ENCODE peak calls at places on chromosomes 6 and 20, in nine cellular contexts. One of them, this sample, is unnamed. For H3K4me1, the result is how much of the 10 kb centered on the place peaks cover.

GRCh38 chr6:95084867-95085266 is 492.5 kb upstream of the MANEA start:
- DNase-seq in spleen: no peak
- DNase-seq in hepatocyte: no peak
- DNase-seq in right lobe of liver: no peak
- DNase-seq in thoracic aorta: no peak
- DNase-seq in PC-9: no peak
- DNase-seq in IMR-90: no peak
- DNase-seq in mammary epithelial cell: no peak
- DNase-seq in colonic mucosa: no peak
- DNase-seq in this sample: no peak

GRCh38 chr6:137471497-137471896 is 22.7 kb downstream of the OLIG3 start:
- DNase-seq in thoracic aorta: no peak
- DNase-seq in hepatocyte: no peak
- DNase-seq in spleen: no peak
- DNase-seq in right lobe of liver: no peak
- DNase-seq in IMR-90: no peak
- DNase-seq in PC-9: no peak
- DNase-seq in mammary epithelial cell: no peak
- DNase-seq in colonic mucosa: no peak
- DNase-seq in this sample: no peak

GRCh38 chr6:90701146-90701781 is 114.4 kb upstream of the MAP3K7 start:
- DNase-seq in hepatocyte: no peak
- DNase-seq in mammary epithelial cell: no peak
- DNase-seq in PC-9: peak
- DNase-seq in right lobe of liver: no peak
- DNase-seq in IMR-90: no peak
- DNase-seq in colonic mucosa: no peak
- DNase-seq in thoracic aorta: no peak
- DNase-seq in spleen: no peak
- DNase-seq in this sample: no peak

GRCh38 chr6:35341557-35341956 is 801 bp upstream of the PPARD start:
- DNase-seq in IMR-90: no peak
- DNase-seq in mammary epithelial cell: no peak
- DNase-seq in hepatocyte: no peak
- DNase-seq in PC-9: peak
- DNase-seq in spleen: no peak
- DNase-seq in right lobe of liver: no peak
- DNase-seq in thoracic aorta: no peak
- DNase-seq in colonic mucosa: no peak
- DNase-seq in this sample: no peak

GRCh38 chr6:7311171-7311570 is 1.8 kb downstream of the SSR1 start:
- DNase-seq in hepatocyte: no peak
- DNase-seq in colonic mucosa: no peak
- DNase-seq in right lobe of liver: no peak
- DNase-seq in PC-9: no peak
- DNase-seq in mammary epithelial cell: no peak
- DNase-seq in IMR-90: no peak
- DNase-seq in thoracic aorta: no peak
- DNase-seq in spleen: no peak
- DNase-seq in this sample: no peak

GRCh38 chr20:62136283-62137091 is 6.7 kb downstream of the PSMA7 start:
- DNase-seq in right lobe of liver: peak
- DNase-seq in IMR-90: peak
- DNase-seq in PC-9: peak
- DNase-seq in thoracic aorta: no peak
- DNase-seq in colonic mucosa: peak
- DNase-seq in hepatocyte: peak
- DNase-seq in spleen: peak
- DNase-seq in mammary epithelial cell: peak
- DNase-seq in this sample: no peak

GRCh38 chr6:20202070-20202658 is 10.1 kb downstream of the MBOAT1 start:
- DNase-seq in PC-9: no peak
- DNase-seq in right lobe of liver: no peak
- DNase-seq in thoracic aorta: no peak
- DNase-seq in mammary epithelial cell: peak
- DNase-seq in hepatocyte: peak
- DNase-seq in IMR-90: peak
- DNase-seq in colonic mucosa: no peak
- DNase-seq in spleen: no peak
- DNase-seq in this sample: no peak

GRCh38 chr6:31742894-31743293 is 3.1 kb downstream of the MSH5 start:
- DNase-seq in thoracic aorta: no peak
- DNase-seq in PC-9: no peak
- DNase-seq in colonic mucosa: no peak
- DNase-seq in spleen: no peak
- DNase-seq in hepatocyte: no peak
- DNase-seq in right lobe of liver: no peak
- DNase-seq in mammary epithelial cell: no peak
- DNase-seq in IMR-90: no peak
- DNase-seq in this sample: no peak

GRCh38 chr20:63691711-63692435 is 4.6 kb upstream of the TNFRSF6B start:
- DNase-seq in hepatocyte: no peak
- DNase-seq in thoracic aorta: no peak
- DNase-seq in right lobe of liver: peak
- DNase-seq in mammary epithelial cell: no peak
- DNase-seq in PC-9: no peak
- DNase-seq in spleen: peak
- DNase-seq in IMR-90: no peak
- DNase-seq in colonic mucosa: peak
- DNase-seq in this sample: peak

GRCh38 chr6:120584111-120584760 is 750.0 kb downstream of the TBC1D32 start:
- DNase-seq in PC-9: no peak
- DNase-seq in thoracic aorta: no peak
- DNase-seq in spleen: no peak
- DNase-seq in colonic mucosa: no peak
- DNase-seq in hepatocyte: no peak
- DNase-seq in right lobe of liver: no peak
- DNase-seq in mammary epithelial cell: no peak
- DNase-seq in IMR-90: no peak
- DNase-seq in this sample: no peak

GRCh38 chr20:9576695-9577094 is 62.3 kb downstream of the LAMP5 start:
- DNase-seq in mammary epithelial cell: no peak
- DNase-seq in spleen: no peak
- DNase-seq in hepatocyte: no peak
- DNase-seq in thoracic aorta: no peak
- DNase-seq in PC-9: no peak
- DNase-seq in right lobe of liver: no peak
- DNase-seq in colonic mucosa: no peak
- DNase-seq in IMR-90: no peak
- DNase-seq in this sample: no peak

GRCh38 chr20:63142933-63143332 is 73.0 kb downstream of the YTHDF1 start:
- DNase-seq in hepatocyte: no peak
- DNase-seq in PC-9: no peak
- DNase-seq in colonic mucosa: no peak
- DNase-seq in thoracic aorta: no peak
- DNase-seq in mammary epithelial cell: no peak
- DNase-seq in IMR-90: no peak
- DNase-seq in spleen: peak
- DNase-seq in right lobe of liver: no peak
- DNase-seq in this sample: peak

GRCh38 chr6:1110164-1110563 is 201.7 kb upstream of the FOXQ1 start:
- DNase-seq in IMR-90: no peak
- DNase-seq in right lobe of liver: no peak
- DNase-seq in hepatocyte: no peak
- DNase-seq in PC-9: peak
- DNase-seq in thoracic aorta: no peak
- DNase-seq in mammary epithelial cell: no peak
- DNase-seq in colonic mucosa: no peak
- DNase-seq in spleen: no peak
- DNase-seq in this sample: no peak
- H3K4me3 ChIP-seq in IMR-90: no peak
- H3K4me3 ChIP-seq in right lobe of liver: no peak
- H3K4me3 ChIP-seq in hepatocyte: no peak
- H3K4me3 ChIP-seq in PC-9: no peak
- H3K4me3 ChIP-seq in thoracic aorta: no peak
- H3K4me3 ChIP-seq in mammary epithelial cell: no peak
- H3K4me3 ChIP-seq in colonic mucosa: no peak
- H3K4me3 ChIP-seq in spleen: no peak
- H3K4me3 ChIP-seq in this sample: no peak

GRCh38 chr20:50595433-50595895 is 85.3 kb downstream of the PTPN1 start:
- DNase-seq in thoracic aorta: no peak
- DNase-seq in PC-9: no peak
- DNase-seq in spleen: no peak
- DNase-seq in right lobe of liver: no peak
- DNase-seq in IMR-90: no peak
- DNase-seq in mammary epithelial cell: no peak
- DNase-seq in colonic mucosa: no peak
- DNase-seq in hepatocyte: no peak
- DNase-seq in this sample: peak

GRCh38 chr20:50597406-50597969 is 87.3 kb downstream of the PTPN1 start:
- DNase-seq in IMR-90: no peak
- DNase-seq in hepatocyte: no peak
- DNase-seq in thoracic aorta: no peak
- DNase-seq in colonic mucosa: no peak
- DNase-seq in right lobe of liver: no peak
- DNase-seq in mammary epithelial cell: no peak
- DNase-seq in PC-9: no peak
- DNase-seq in spleen: no peak
- DNase-seq in this sample: no peak

GRCh38 chr20:50596694-50597021 is 86.5 kb downstream of the PTPN1 start:
- DNase-seq in mammary epithelial cell: no peak
- DNase-seq in hepatocyte: no peak
- DNase-seq in PC-9: no peak
- DNase-seq in colonic mucosa: no peak
- DNase-seq in spleen: no peak
- DNase-seq in right lobe of liver: no peak
- DNase-seq in thoracic aorta: no peak
- DNase-seq in IMR-90: no peak
- DNase-seq in this sample: no peak

GRCh38 chr20:50594591-50595432 is 84.6 kb downstream of the PTPN1 start:
- DNase-seq in colonic mucosa: no peak
- DNase-seq in hepatocyte: no peak
- DNase-seq in PC-9: no peak
- DNase-seq in right lobe of liver: no peak
- DNase-seq in thoracic aorta: no peak
- DNase-seq in spleen: no peak
- DNase-seq in mammary epithelial cell: no peak
- DNase-seq in IMR-90: no peak
- DNase-seq in this sample: peak

DNA sequence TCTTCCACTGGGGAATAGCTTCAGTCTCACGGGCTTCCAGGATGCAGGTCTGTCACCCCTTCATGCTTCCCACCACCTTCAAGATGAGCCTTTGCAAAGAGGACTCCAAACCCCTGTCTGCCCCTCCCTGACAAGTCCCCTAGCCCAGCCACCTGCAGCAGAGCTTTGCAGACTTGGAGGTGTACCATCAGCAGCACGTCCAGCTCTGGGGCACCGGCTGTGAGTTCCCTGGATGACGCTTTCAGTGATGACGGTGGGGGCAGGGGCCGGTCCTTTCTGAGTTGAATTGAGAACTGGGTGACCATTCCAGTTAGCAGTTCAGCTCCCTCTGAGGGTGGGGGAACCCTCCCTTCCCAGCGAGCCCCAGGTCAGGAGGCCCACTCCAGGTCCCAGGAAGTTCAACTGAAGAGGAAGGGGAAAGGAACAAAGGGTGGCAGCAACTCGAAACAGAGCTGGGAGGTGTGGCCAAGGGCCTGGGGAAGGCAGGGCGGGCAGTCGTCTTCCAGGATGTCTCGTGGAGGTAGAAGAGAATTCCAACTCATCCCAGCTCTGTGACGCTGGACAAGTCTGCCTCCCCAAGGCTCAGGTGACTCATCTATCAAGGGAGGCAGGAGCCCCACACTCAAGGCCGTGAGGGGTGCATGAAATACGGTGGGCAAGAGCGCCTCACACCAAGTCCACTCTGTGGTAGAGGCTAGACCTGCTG is 86.0 kb downstream of the PTPN1 start:
- DNase-seq in IMR-90: peak
- DNase-seq in thoracic aorta: no peak
- DNase-seq in colonic mucosa: no peak
- DNase-seq in hepatocyte: peak
- DNase-seq in spleen: no peak
- DNase-seq in right lobe of liver: no peak
- DNase-seq in PC-9: peak
- DNase-seq in mammary epithelial cell: peak
- DNase-seq in this sample: no peak
- TF ChIP-seq CTCF in IMR-90: no peak
- TF ChIP-seq CTCF in thoracic aorta: no peak
- TF ChIP-seq CTCF in colonic mucosa: no peak
- TF ChIP-seq CTCF in hepatocyte: no peak
- TF ChIP-seq CTCF in spleen: no peak
- TF ChIP-seq CTCF in right lobe of liver: no peak
- TF ChIP-seq CTCF in PC-9: no peak
- TF ChIP-seq CTCF in mammary epithelial cell: no peak
- TF ChIP-seq CTCF in this sample: no peak

GRCh38 chr6:85460951-85461805 is 11.3 kb downstream of the NT5E start:
- DNase-seq in colonic mucosa: no peak
- DNase-seq in PC-9: peak
- DNase-seq in spleen: no peak
- DNase-seq in thoracic aorta: no peak
- DNase-seq in hepatocyte: no peak
- DNase-seq in right lobe of liver: no peak
- DNase-seq in mammary epithelial cell: peak
- DNase-seq in IMR-90: no peak
- DNase-seq in this sample: no peak

GRCh38 chr6:85458184-85458583 is 8.3 kb downstream of the NT5E start:
- DNase-seq in PC-9: no peak
- DNase-seq in colonic mucosa: no peak
- DNase-seq in IMR-90: no peak
- DNase-seq in thoracic aorta: no peak
- DNase-seq in hepatocyte: no peak
- DNase-seq in mammary epithelial cell: no peak
- DNase-seq in spleen: no peak
- DNase-seq in right lobe of liver: no peak
- DNase-seq in this sample: no peak

GRCh38 chr6:85460154-85460950 is 10.5 kb downstream of the NT5E start:
- DNase-seq in thoracic aorta: no peak
- DNase-seq in right lobe of liver: no peak
- DNase-seq in colonic mucosa: no peak
- DNase-seq in IMR-90: no peak
- DNase-seq in PC-9: no peak
- DNase-seq in mammary epithelial cell: no peak
- DNase-seq in spleen: no peak
- DNase-seq in hepatocyte: no peak
- DNase-seq in this sample: no peak

GRCh38 chr6:85458782-85459181 is 8.9 kb downstream of the NT5E start:
- DNase-seq in spleen: no peak
- DNase-seq in mammary epithelial cell: no peak
- DNase-seq in IMR-90: no peak
- DNase-seq in right lobe of liver: peak
- DNase-seq in PC-9: no peak
- DNase-seq in thoracic aorta: no peak
- DNase-seq in hepatocyte: no peak
- DNase-seq in colonic mucosa: no peak
- DNase-seq in this sample: no peak

GRCh38 chr6:85459224-85459901 is 9.5 kb downstream of the NT5E start:
- DNase-seq in mammary epithelial cell: peak
- DNase-seq in spleen: no peak
- DNase-seq in right lobe of liver: no peak
- DNase-seq in colonic mucosa: no peak
- DNase-seq in hepatocyte: no peak
- DNase-seq in thoracic aorta: no peak
- DNase-seq in PC-9: no peak
- DNase-seq in IMR-90: peak
- DNase-seq in this sample: no peak
- H3K4me1 ChIP-seq in mammary epithelial cell: half or more
- H3K4me1 ChIP-seq in spleen: under half
- H3K4me1 ChIP-seq in right lobe of liver: under half
- H3K4me1 ChIP-seq in colonic mucosa: under half
- H3K4me1 ChIP-seq in hepatocyte: under half
- H3K4me1 ChIP-seq in thoracic aorta: under half
- H3K4me1 ChIP-seq in PC-9: half or more
- H3K4me1 ChIP-seq in IMR-90: under half
- H3K4me1 ChIP-seq in this sample: under half

GRCh38 chr6:25054469-25054868 is 118.7 kb upstream of the RIPOR2 start:
- DNase-seq in right lobe of liver: no peak
- DNase-seq in IMR-90: peak
- DNase-seq in mammary epithelial cell: peak
- DNase-seq in colonic mucosa: no peak
- DNase-seq in thoracic aorta: no peak
- DNase-seq in spleen: no peak
- DNase-seq in PC-9: no peak
- DNase-seq in hepatocyte: no peak
- DNase-seq in this sample: no peak
- H3K4me3 ChIP-seq in right lobe of liver: no peak
- H3K4me3 ChIP-seq in IMR-90: peak
- H3K4me3 ChIP-seq in mammary epithelial cell: no peak
- H3K4me3 ChIP-seq in colonic mucosa: no peak
- H3K4me3 ChIP-seq in thoracic aorta: no peak
- H3K4me3 ChIP-seq in spleen: no peak
- H3K4me3 ChIP-seq in PC-9: no peak
- H3K4me3 ChIP-seq in hepatocyte: no peak
- H3K4me3 ChIP-seq in this sample: no peak